ENCODE peak calls at places on chromosomes 7 and 10, in four cellular contexts. One of them, this sample, is unnamed.

GRCh38 chr10:43262902-43263466 is 3.9 kb downstream of the RASGEF1A start:
- DNase-seq in coronary artery: peak
- DNase-seq in neural crest cell: no peak
- DNase-seq in SW480: no peak
- DNase-seq in this sample: no peak

GRCh38 chr10:17878896-17879295 is 69.7 kb downstream of the MRC1 start:
- DNase-seq in coronary artery: no peak
- DNase-seq in neural crest cell: no peak
- DNase-seq in SW480: no peak
- DNase-seq in this sample: no peak

GRCh38 chr7:151744656-151745055 is 132.3 kb downstream of the PRKAG2 start:
- DNase-seq in coronary artery: no peak
- DNase-seq in neural crest cell: no peak
- DNase-seq in SW480: no peak
- DNase-seq in this sample: no peak

GRCh38 chr10:69362471-69362954 is 54.2 kb downstream of the TACR2 start:
- DNase-seq in coronary artery: peak
- DNase-seq in neural crest cell: no peak
- DNase-seq in SW480: no peak
- DNase-seq in this sample: no peak

GRCh38 chr7:91288208-91288824 is 24.1 kb downstream of the FZD1 start:
- DNase-seq in coronary artery: no peak
- DNase-seq in neural crest cell: peak
- DNase-seq in SW480: peak
- DNase-seq in this sample: no peak

GRCh38 chr7:43877968-43878864 is 8.9 kb upstream of the MRPS24 start:
- DNase-seq in coronary artery: no peak
- DNase-seq in neural crest cell: no peak
- DNase-seq in SW480: no peak
- DNase-seq in this sample: no peak

GRCh38 chr7:128035712-128036111 is 4.5 kb upstream of the LRRC4 start:
- DNase-seq in coronary artery: no peak
- DNase-seq in neural crest cell: no peak
- DNase-seq in SW480: peak
- DNase-seq in this sample: no peak

GRCh38 chr7:48337012-48337621 is 165.9 kb downstream of the ABCA13 start:
- DNase-seq in coronary artery: no peak
- DNase-seq in neural crest cell: peak
- DNase-seq in SW480: peak
- DNase-seq in this sample: peak

GRCh38 chr7:155466814-155467675 is 9.1 kb downstream of the EN2 start:
- DNase-seq in coronary artery: no peak
- DNase-seq in neural crest cell: peak
- DNase-seq in SW480: no peak
- DNase-seq in this sample: no peak

GRCh38 chr10:44976352-44977198 is 2.0 kb downstream of the DEPP1 start:
- DNase-seq in coronary artery: no peak
- DNase-seq in neural crest cell: no peak
- DNase-seq in SW480: no peak
- DNase-seq in this sample: no peak

This sample was measured in T47D.